ENCODE peak calls at places on chromosomes 3 and 15, in seven cellular contexts. One of them, this sample, is unnamed.

GRCh38 chr15:45251888-45252287 is at the start of gene SLC28A2:
- DNase-seq in K562: no peak
- DNase-seq in uterus: no peak
- DNase-seq in esophagus muscularis mucosa: no peak
- DNase-seq in heart left ventricle: no peak
- DNase-seq in IMR-90: no peak
- DNase-seq in body of pancreas: no peak
- DNase-seq in this sample: no peak

GRCh38 chr3:113231827-113232253 is 20.5 kb downstream of the BOC start:
- DNase-seq in body of pancreas: no peak
- DNase-seq in esophagus muscularis mucosa: no peak
- DNase-seq in K562: no peak
- DNase-seq in IMR-90: peak; percentile 89
- DNase-seq in heart left ventricle: no peak
- DNase-seq in uterus: no peak
- DNase-seq in this sample: peak; percentile 75

GRCh38 chr3:194680888-194681615 is 4.6 kb upstream of the FAM43A start:
- DNase-seq in K562: no peak
- DNase-seq in uterus: no peak
- DNase-seq in body of pancreas: no peak
- DNase-seq in esophagus muscularis mucosa: no peak
- DNase-seq in IMR-90: no peak
- DNase-seq in heart left ventricle: no peak
- DNase-seq in this sample: no peak

GRCh38 chr3:12553921-12554391 is 2.9 kb upstream of the MKRN2 start:
- DNase-seq in IMR-90: no peak
- DNase-seq in uterus: no peak
- DNase-seq in K562: peak; percentile 51
- DNase-seq in body of pancreas: no peak
- DNase-seq in esophagus muscularis mucosa: no peak
- DNase-seq in heart left ventricle: peak; percentile 32
- DNase-seq in this sample: no peak

GRCh38 chr3:53617893-53618523 is 123.6 kb downstream of the CACNA1D start:
- DNase-seq in uterus: no peak
- DNase-seq in IMR-90: no peak
- DNase-seq in heart left ventricle: peak; percentile 58
- DNase-seq in body of pancreas: peak; percentile 32
- DNase-seq in K562: no peak
- DNase-seq in esophagus muscularis mucosa: peak; percentile 79
- DNase-seq in this sample: no peak

GRCh38 chr3:196968233-196969000 is at the start of gene PIGZ:
- DNase-seq in K562: peak; percentile 77
- DNase-seq in heart left ventricle: peak; percentile 54
- DNase-seq in IMR-90: no peak
- DNase-seq in body of pancreas: no peak
- DNase-seq in esophagus muscularis mucosa: no peak
- DNase-seq in uterus: no peak
- DNase-seq in this sample: peak; percentile 71

GRCh38 chr3:70392227-70392626 is 79.8 kb upstream of the MDFIC2 start:
- DNase-seq in body of pancreas: no peak
- DNase-seq in uterus: no peak
- DNase-seq in esophagus muscularis mucosa: no peak
- DNase-seq in heart left ventricle: no peak
- DNase-seq in K562: no peak
- DNase-seq in IMR-90: no peak
- DNase-seq in this sample: no peak

GRCh38 chr3:12618426-12618825 is 45.5 kb downstream of the RAF1 start:
- DNase-seq in IMR-90: no peak
- DNase-seq in K562: no peak
- DNase-seq in heart left ventricle: no peak
- DNase-seq in body of pancreas: no peak
- DNase-seq in esophagus muscularis mucosa: no peak
- DNase-seq in uterus: no peak
- DNase-seq in this sample: no peak

GRCh38 chr3:123683755-123684154 is 98.9 kb upstream of the HACD2 start:
- DNase-seq in body of pancreas: no peak
- DNase-seq in K562: no peak
- DNase-seq in heart left ventricle: no peak
- DNase-seq in esophagus muscularis mucosa: no peak
- DNase-seq in uterus: no peak
- DNase-seq in IMR-90: no peak
- DNase-seq in this sample: no peak

GRCh38 chr3:99172736-99173657 is 271.5 kb upstream of the DCBLD2 start:
- DNase-seq in body of pancreas: peak; percentile 59
- DNase-seq in K562: peak; percentile 37
- DNase-seq in esophagus muscularis mucosa: no peak
- DNase-seq in heart left ventricle: peak; percentile 36
- DNase-seq in uterus: no peak
- DNase-seq in IMR-90: peak; percentile 80
- DNase-seq in this sample: peak; percentile 13

GRCh38 chr3:25259871-25260270 is 168.2 kb upstream of the RARB start:
- DNase-seq in uterus: no peak
- DNase-seq in esophagus muscularis mucosa: no peak
- DNase-seq in body of pancreas: no peak
- DNase-seq in IMR-90: no peak
- DNase-seq in K562: no peak
- DNase-seq in heart left ventricle: no peak
- DNase-seq in this sample: no peak

GRCh38 chr3:69174871-69175737 is 52.7 kb upstream of the LMOD3 start:
- DNase-seq in body of pancreas: no peak
- DNase-seq in heart left ventricle: no peak
- DNase-seq in IMR-90: no peak
- DNase-seq in K562: no peak
- DNase-seq in esophagus muscularis mucosa: no peak
- DNase-seq in uterus: no peak
- DNase-seq in this sample: no peak

GRCh38 chr3:71064288-71064975 is 519.1 kb downstream of the FOXP1 start:
- DNase-seq in heart left ventricle: peak; percentile 47
- DNase-seq in body of pancreas: peak; percentile 56
- DNase-seq in uterus: peak; percentile 55
- DNase-seq in IMR-90: peak; percentile 68
- DNase-seq in K562: peak; percentile 40
- DNase-seq in esophagus muscularis mucosa: no peak
- DNase-seq in this sample: peak; percentile 25

GRCh38 chr15:91067026-91067425 is 33.0 kb upstream of the SV2B start:
- DNase-seq in uterus: no peak
- DNase-seq in K562: no peak
- DNase-seq in heart left ventricle: no peak
- DNase-seq in body of pancreas: no peak
- DNase-seq in esophagus muscularis mucosa: peak; percentile 64
- DNase-seq in IMR-90: peak; percentile 10
- DNase-seq in this sample: no peak

GRCh38 chr15:98397411-98397810 is 250.9 kb upstream of the IGF1R start:
- DNase-seq in heart left ventricle: peak; percentile 50
- DNase-seq in IMR-90: no peak
- DNase-seq in K562: no peak
- DNase-seq in esophagus muscularis mucosa: no peak
- DNase-seq in uterus: no peak
- DNase-seq in body of pancreas: no peak
- DNase-seq in this sample: no peak

GRCh38 chr3:196186661-196187573 is 24.3 kb downstream of the ZDHHC19 start:
- DNase-seq in body of pancreas: no peak
- DNase-seq in IMR-90: peak; percentile 22
- DNase-seq in K562: no peak
- DNase-seq in heart left ventricle: no peak
- DNase-seq in esophagus muscularis mucosa: no peak
- DNase-seq in uterus: no peak
- DNase-seq in this sample: no peak

GRCh38 chr3:47306022-47306421 is 23.3 kb downstream of the KLHL18 start:
- DNase-seq in body of pancreas: no peak
- DNase-seq in K562: no peak
- DNase-seq in uterus: no peak
- DNase-seq in IMR-90: no peak
- DNase-seq in esophagus muscularis mucosa: no peak
- DNase-seq in heart left ventricle: no peak
- DNase-seq in this sample: no peak

GRCh38 chr3:35012210-35012609 is 627.1 kb upstream of the ARPP21 start:
- DNase-seq in uterus: no peak
- DNase-seq in body of pancreas: no peak
- DNase-seq in K562: no peak
- DNase-seq in IMR-90: no peak
- DNase-seq in heart left ventricle: no peak
- DNase-seq in esophagus muscularis mucosa: no peak
- DNase-seq in this sample: no peak

GRCh38 chr15:85859671-85860070 is 64.9 kb upstream of the KLHL25 start:
- DNase-seq in body of pancreas: no peak
- DNase-seq in uterus: no peak
- DNase-seq in esophagus muscularis mucosa: no peak
- DNase-seq in K562: no peak
- DNase-seq in heart left ventricle: no peak
- DNase-seq in IMR-90: no peak
- DNase-seq in this sample: no peak

GRCh38 chr3:124763206-124763605 is 33.0 kb downstream of the UMPS start:
- DNase-seq in heart left ventricle: no peak
- DNase-seq in uterus: no peak
- DNase-seq in body of pancreas: no peak
- DNase-seq in K562: no peak
- DNase-seq in IMR-90: no peak
- DNase-seq in esophagus muscularis mucosa: no peak
- DNase-seq in this sample: no peak

GRCh38 chr3:152909180-152909883 is 74.4 kb downstream of the P2RY1 start:
- DNase-seq in esophagus muscularis mucosa: no peak
- DNase-seq in K562: peak; percentile 60
- DNase-seq in IMR-90: peak; percentile 0
- DNase-seq in body of pancreas: peak; percentile 10
- DNase-seq in uterus: no peak
- DNase-seq in heart left ventricle: peak; percentile 74
- DNase-seq in this sample: no peak

GRCh38 chr3:37689645-37690356 is 171.9 kb upstream of the CTDSPL start:
- DNase-seq in uterus: no peak
- DNase-seq in body of pancreas: no peak
- DNase-seq in IMR-90: no peak
- DNase-seq in K562: no peak
- DNase-seq in heart left ventricle: peak; percentile 71
- DNase-seq in esophagus muscularis mucosa: no peak
- DNase-seq in this sample: no peak

GRCh38 chr3:40524571-40525285 is at the start of gene ZNF621:
- DNase-seq in IMR-90: peak; percentile 79
- DNase-seq in heart left ventricle: peak; percentile 95
- DNase-seq in K562: peak; percentile 95
- DNase-seq in uterus: peak; percentile 92
- DNase-seq in body of pancreas: peak; percentile 93
- DNase-seq in esophagus muscularis mucosa: peak; percentile 95
- DNase-seq in this sample: peak; percentile 89
- TF ChIP-seq POLR2A in IMR-90: peak; percentile 83
- TF ChIP-seq POLR2A in heart left ventricle: no peak
- TF ChIP-seq POLR2A in K562: peak; percentile 98
- TF ChIP-seq POLR2A in uterus: peak; percentile 85
- TF ChIP-seq POLR2A in body of pancreas: peak; percentile 97
- TF ChIP-seq POLR2A in esophagus muscularis mucosa: peak; percentile 62
- TF ChIP-seq POLR2A in this sample: peak; percentile 91

GRCh38 chr3:134357261-134357913 is 16.9 kb downstream of the AMOTL2 start:
- DNase-seq in IMR-90: no peak
- DNase-seq in body of pancreas: no peak
- DNase-seq in K562: no peak
- DNase-seq in uterus: peak; percentile 18
- DNase-seq in esophagus muscularis mucosa: no peak
- DNase-seq in heart left ventricle: no peak
- DNase-seq in this sample: no peak

GRCh38 chr3:134361162-134361831 is 12.9 kb downstream of the AMOTL2 start:
- DNase-seq in esophagus muscularis mucosa: no peak
- DNase-seq in K562: no peak
- DNase-seq in body of pancreas: no peak
- DNase-seq in heart left ventricle: peak; percentile 66
- DNase-seq in IMR-90: no peak
- DNase-seq in uterus: no peak
- DNase-seq in this sample: no peak

GRCh38 chr3:134360046-134360445 is 14.2 kb downstream of the AMOTL2 start:
- DNase-seq in uterus: no peak
- DNase-seq in body of pancreas: no peak
- DNase-seq in heart left ventricle: no peak
- DNase-seq in IMR-90: no peak
- DNase-seq in esophagus muscularis mucosa: no peak
- DNase-seq in K562: no peak
- DNase-seq in this sample: no peak

GRCh38 chr3:134357914-134358811 is 16.1 kb downstream of the AMOTL2 start:
- DNase-seq in esophagus muscularis mucosa: no peak
- DNase-seq in IMR-90: peak; percentile 96
- DNase-seq in uterus: peak; percentile 42
- DNase-seq in K562: no peak
- DNase-seq in heart left ventricle: no peak
- DNase-seq in body of pancreas: peak; percentile 57
- DNase-seq in this sample: peak; percentile 80

GRCh38 chr3:134359121-134360010 is 14.9 kb downstream of the AMOTL2 start:
- DNase-seq in IMR-90: no peak
- DNase-seq in K562: no peak
- DNase-seq in esophagus muscularis mucosa: no peak
- DNase-seq in uterus: peak; percentile 13
- DNase-seq in body of pancreas: no peak
- DNase-seq in heart left ventricle: peak; percentile 63
- DNase-seq in this sample: no peak
- TF ChIP-seq POLR2A in IMR-90: no peak
- TF ChIP-seq POLR2A in K562: no peak
- TF ChIP-seq POLR2A in esophagus muscularis mucosa: no peak
- TF ChIP-seq POLR2A in uterus: no peak
- TF ChIP-seq POLR2A in body of pancreas: no peak
- TF ChIP-seq POLR2A in heart left ventricle: no peak
- TF ChIP-seq POLR2A in this sample: no peak

GRCh38 chr15:78070049-78070698 is 7.3 kb downstream of the TBC1D2B start:
- DNase-seq in K562: peak; percentile 40
- DNase-seq in esophagus muscularis mucosa: no peak
- DNase-seq in body of pancreas: no peak
- DNase-seq in uterus: no peak
- DNase-seq in IMR-90: no peak
- DNase-seq in heart left ventricle: peak; percentile 50
- DNase-seq in this sample: no peak

GRCh38 chr15:78071378-78071777 is 6.1 kb downstream of the TBC1D2B start:
- DNase-seq in esophagus muscularis mucosa: no peak
- DNase-seq in K562: no peak
- DNase-seq in IMR-90: no peak
- DNase-seq in uterus: no peak
- DNase-seq in heart left ventricle: no peak
- DNase-seq in body of pancreas: no peak
- DNase-seq in this sample: no peak

GRCh38 chr15:78067328-78068241 is 9.9 kb downstream of the TBC1D2B start:
- DNase-seq in K562: no peak
- DNase-seq in esophagus muscularis mucosa: no peak
- DNase-seq in uterus: no peak
- DNase-seq in IMR-90: no peak
- DNase-seq in heart left ventricle: no peak
- DNase-seq in body of pancreas: no peak
- DNase-seq in this sample: no peak

GRCh38 chr15:78069052-78069414 is 8.5 kb downstream of the TBC1D2B start:
- DNase-seq in K562: no peak
- DNase-seq in heart left ventricle: no peak
- DNase-seq in body of pancreas: no peak
- DNase-seq in IMR-90: no peak
- DNase-seq in uterus: no peak
- DNase-seq in esophagus muscularis mucosa: no peak
- DNase-seq in this sample: no peak

GRCh38 chr15:78069630-78070029 is 7.9 kb downstream of the TBC1D2B start:
- DNase-seq in heart left ventricle: no peak
- DNase-seq in uterus: no peak
- DNase-seq in K562: no peak
- DNase-seq in body of pancreas: no peak
- DNase-seq in esophagus muscularis mucosa: no peak
- DNase-seq in IMR-90: no peak
- DNase-seq in this sample: no peak
- TF ChIP-seq POLR2A in heart left ventricle: no peak
- TF ChIP-seq POLR2A in uterus: no peak
- TF ChIP-seq POLR2A in K562: no peak
- TF ChIP-seq POLR2A in body of pancreas: no peak
- TF ChIP-seq POLR2A in esophagus muscularis mucosa: no peak
- TF ChIP-seq POLR2A in IMR-90: no peak
- TF ChIP-seq POLR2A in this sample: no peak

GRCh38 chr3:20185733-20186599 is at the start of gene SGO1:
- DNase-seq in IMR-90: peak; percentile 96
- DNase-seq in K562: peak; percentile 100
- DNase-seq in body of pancreas: peak; percentile 100
- DNase-seq in uterus: peak; percentile 99
- DNase-seq in esophagus muscularis mucosa: peak; percentile 100
- DNase-seq in heart left ventricle: peak; percentile 100
- DNase-seq in this sample: peak; percentile 89
- TF ChIP-seq POLR2A in IMR-90: peak; percentile 90
- TF ChIP-seq POLR2A in K562: peak; percentile 95
- TF ChIP-seq POLR2A in body of pancreas: peak; percentile 95
- TF ChIP-seq POLR2A in uterus: peak; percentile 80
- TF ChIP-seq POLR2A in esophagus muscularis mucosa: peak; percentile 68
- TF ChIP-seq POLR2A in heart left ventricle: peak; percentile 53
- TF ChIP-seq POLR2A in this sample: peak; percentile 57